ENCODE peak calls at places on chromosomes 13 and 19, in five cellular contexts. One of them, this sample, is unnamed.
A peak's percentile ranks its signal among the peaks of the same experiment; 100 is the strongest.

GRCh38 chr19:1968279-1969175 is 27.6 kb downstream of the CSNK1G2 start:
- DNase-seq in HL-60: no peak
- DNase-seq in non-pigmented ciliary epithelial cell: no peak
- DNase-seq in AG08395: no peak
- DNase-seq in stimulated activated CD4-positive, alpha-beta T cell treated with anti-CD3 and anti-CD28 coated beads, Interleukin-2, amount 100 ng/mL, for 48 hours: no peak
- DNase-seq in this sample: no peak

GRCh38 chr19:49119411-49120324 is at the start of gene PPFIA3:
- DNase-seq in non-pigmented ciliary epithelial cell: no peak
- DNase-seq in HL-60: no peak
- DNase-seq in stimulated activated CD4-positive, alpha-beta T cell treated with anti-CD3 and anti-CD28 coated beads, Interleukin-2, amount 100 ng/mL, for 48 hours: no peak
- DNase-seq in AG08395: peak; percentile 73
- DNase-seq in this sample: peak; percentile 56

GRCh38 chr19:39974377-39975155 is 3.6 kb downstream of the PSMC4 start:
- DNase-seq in stimulated activated CD4-positive, alpha-beta T cell treated with anti-CD3 and anti-CD28 coated beads, Interleukin-2, amount 100 ng/mL, for 48 hours: no peak
- DNase-seq in HL-60: no peak
- DNase-seq in non-pigmented ciliary epithelial cell: no peak
- DNase-seq in AG08395: no peak
- DNase-seq in this sample: no peak

GRCh38 chr19:22617614-22618325 is 16.4 kb upstream of the ZNF492 start:
- DNase-seq in HL-60: no peak
- DNase-seq in stimulated activated CD4-positive, alpha-beta T cell treated with anti-CD3 and anti-CD28 coated beads, Interleukin-2, amount 100 ng/mL, for 48 hours: no peak
- DNase-seq in AG08395: no peak
- DNase-seq in non-pigmented ciliary epithelial cell: no peak
- DNase-seq in this sample: no peak

GRCh38 chr13:44022196-44022595 is 142.5 kb downstream of the LACC1 start:
- DNase-seq in AG08395: no peak
- DNase-seq in HL-60: no peak
- DNase-seq in stimulated activated CD4-positive, alpha-beta T cell treated with anti-CD3 and anti-CD28 coated beads, Interleukin-2, amount 100 ng/mL, for 48 hours: no peak
- DNase-seq in non-pigmented ciliary epithelial cell: no peak
- DNase-seq in this sample: no peak

GRCh38 chr13:75384881-75385707 is 96.9 kb downstream of the TBC1D4 start:
- DNase-seq in HL-60: no peak
- DNase-seq in AG08395: peak; percentile 9
- DNase-seq in stimulated activated CD4-positive, alpha-beta T cell treated with anti-CD3 and anti-CD28 coated beads, Interleukin-2, amount 100 ng/mL, for 48 hours: no peak
- DNase-seq in non-pigmented ciliary epithelial cell: no peak
- DNase-seq in this sample: no peak

GRCh38 chr19:17933414-17934129 is 757 bp downstream of the CCDC124 start:
- DNase-seq in stimulated activated CD4-positive, alpha-beta T cell treated with anti-CD3 and anti-CD28 coated beads, Interleukin-2, amount 100 ng/mL, for 48 hours: no peak
- DNase-seq in non-pigmented ciliary epithelial cell: no peak
- DNase-seq in HL-60: no peak
- DNase-seq in AG08395: peak; percentile 39
- DNase-seq in this sample: peak; percentile 9

GRCh38 chr13:113951246-113951999 is 22.5 kb downstream of the C13orf46 start:
- DNase-seq in HL-60: peak; percentile 72
- DNase-seq in non-pigmented ciliary epithelial cell: no peak
- DNase-seq in stimulated activated CD4-positive, alpha-beta T cell treated with anti-CD3 and anti-CD28 coated beads, Interleukin-2, amount 100 ng/mL, for 48 hours: peak; percentile 51
- DNase-seq in AG08395: peak; percentile 91
- DNase-seq in this sample: peak; percentile 91

GRCh38 chr13:26075498-26075897 is 23.7 kb upstream of the SHISA2 start:
- DNase-seq in stimulated activated CD4-positive, alpha-beta T cell treated with anti-CD3 and anti-CD28 coated beads, Interleukin-2, amount 100 ng/mL, for 48 hours: no peak
- DNase-seq in AG08395: no peak
- DNase-seq in non-pigmented ciliary epithelial cell: no peak
- DNase-seq in HL-60: no peak
- DNase-seq in this sample: no peak

GRCh38 chr19:10173527-10173926 is 21.2 kb downstream of the DNMT1 start:
- DNase-seq in stimulated activated CD4-positive, alpha-beta T cell treated with anti-CD3 and anti-CD28 coated beads, Interleukin-2, amount 100 ng/mL, for 48 hours: no peak
- DNase-seq in HL-60: no peak
- DNase-seq in AG08395: no peak
- DNase-seq in non-pigmented ciliary epithelial cell: no peak
- DNase-seq in this sample: no peak

GRCh38 chr13:23866420-23867026 is 22.7 kb downstream of the MIPEP start:
- DNase-seq in HL-60: no peak
- DNase-seq in stimulated activated CD4-positive, alpha-beta T cell treated with anti-CD3 and anti-CD28 coated beads, Interleukin-2, amount 100 ng/mL, for 48 hours: no peak
- DNase-seq in AG08395: no peak
- DNase-seq in non-pigmented ciliary epithelial cell: no peak
- DNase-seq in this sample: no peak

GRCh38 chr13:27290715-27291114 is 20.1 kb downstream of the RASL11A start:
- DNase-seq in non-pigmented ciliary epithelial cell: no peak
- DNase-seq in stimulated activated CD4-positive, alpha-beta T cell treated with anti-CD3 and anti-CD28 coated beads, Interleukin-2, amount 100 ng/mL, for 48 hours: no peak
- DNase-seq in HL-60: no peak
- DNase-seq in AG08395: no peak
- DNase-seq in this sample: no peak

GRCh38 chr19:34261335-34262109 is 7.2 kb downstream of the GARRE1 start:
- DNase-seq in stimulated activated CD4-positive, alpha-beta T cell treated with anti-CD3 and anti-CD28 coated beads, Interleukin-2, amount 100 ng/mL, for 48 hours: no peak
- DNase-seq in non-pigmented ciliary epithelial cell: no peak
- DNase-seq in HL-60: no peak
- DNase-seq in AG08395: no peak
- DNase-seq in this sample: no peak

GRCh38 chr19:43697295-43697694 is 18.6 kb upstream of the IRGC start:
- DNase-seq in non-pigmented ciliary epithelial cell: no peak
- DNase-seq in AG08395: no peak
- DNase-seq in stimulated activated CD4-positive, alpha-beta T cell treated with anti-CD3 and anti-CD28 coated beads, Interleukin-2, amount 100 ng/mL, for 48 hours: no peak
- DNase-seq in HL-60: no peak
- DNase-seq in this sample: no peak

GRCh38 chr19:32041681-32042292 is 303.6 kb upstream of the ZNF507 start:
- DNase-seq in HL-60: peak; percentile 43
- DNase-seq in AG08395: peak; percentile 42
- DNase-seq in non-pigmented ciliary epithelial cell: no peak
- DNase-seq in stimulated activated CD4-positive, alpha-beta T cell treated with anti-CD3 and anti-CD28 coated beads, Interleukin-2, amount 100 ng/mL, for 48 hours: peak; percentile 21
- DNase-seq in this sample: no peak

GRCh38 chr13:26254583-26255102 is 714 bp downstream of the CDK8 start:
- DNase-seq in non-pigmented ciliary epithelial cell: no peak
- DNase-seq in stimulated activated CD4-positive, alpha-beta T cell treated with anti-CD3 and anti-CD28 coated beads, Interleukin-2, amount 100 ng/mL, for 48 hours: peak; percentile 26
- DNase-seq in AG08395: peak; percentile 43
- DNase-seq in HL-60: peak; percentile 72
- DNase-seq in this sample: peak; percentile 59

GRCh38 chr13:98435356-98435755 is 141.6 kb downstream of the STK24 start:
- DNase-seq in non-pigmented ciliary epithelial cell: no peak
- DNase-seq in stimulated activated CD4-positive, alpha-beta T cell treated with anti-CD3 and anti-CD28 coated beads, Interleukin-2, amount 100 ng/mL, for 48 hours: no peak
- DNase-seq in HL-60: no peak
- DNase-seq in AG08395: no peak
- DNase-seq in this sample: no peak

GRCh38 chr13:101945435-101945834 is 456.4 kb downstream of the FGF14 start:
- DNase-seq in non-pigmented ciliary epithelial cell: no peak
- DNase-seq in stimulated activated CD4-positive, alpha-beta T cell treated with anti-CD3 and anti-CD28 coated beads, Interleukin-2, amount 100 ng/mL, for 48 hours: no peak
- DNase-seq in AG08395: no peak
- DNase-seq in HL-60: no peak
- DNase-seq in this sample: no peak

GRCh38 chr19:9849786-9850185 is 14.7 kb downstream of the PIN1 start:
- DNase-seq in AG08395: no peak
- DNase-seq in HL-60: no peak
- DNase-seq in stimulated activated CD4-positive, alpha-beta T cell treated with anti-CD3 and anti-CD28 coated beads, Interleukin-2, amount 100 ng/mL, for 48 hours: no peak
- DNase-seq in non-pigmented ciliary epithelial cell: no peak
- DNase-seq in this sample: peak; percentile 14

GRCh38 chr13:110835721-110836599 is 78.9 kb downstream of the ANKRD10 start:
- DNase-seq in non-pigmented ciliary epithelial cell: no peak
- DNase-seq in stimulated activated CD4-positive, alpha-beta T cell treated with anti-CD3 and anti-CD28 coated beads, Interleukin-2, amount 100 ng/mL, for 48 hours: no peak
- DNase-seq in HL-60: no peak
- DNase-seq in AG08395: no peak
- DNase-seq in this sample: no peak

GRCh38 chr13:111122631-111123030 is 7.5 kb downstream of the ARHGEF7 start:
- DNase-seq in AG08395: no peak
- DNase-seq in HL-60: no peak
- DNase-seq in non-pigmented ciliary epithelial cell: no peak
- DNase-seq in stimulated activated CD4-positive, alpha-beta T cell treated with anti-CD3 and anti-CD28 coated beads, Interleukin-2, amount 100 ng/mL, for 48 hours: no peak
- DNase-seq in this sample: no peak

GRCh38 chr13:32086791-32087441 is 55.3 kb downstream of the FRY start:
- DNase-seq in non-pigmented ciliary epithelial cell: no peak
- DNase-seq in AG08395: no peak
- DNase-seq in HL-60: no peak
- DNase-seq in stimulated activated CD4-positive, alpha-beta T cell treated with anti-CD3 and anti-CD28 coated beads, Interleukin-2, amount 100 ng/mL, for 48 hours: no peak
- DNase-seq in this sample: no peak

GRCh38 chr13:50290186-50290585 is 274.9 kb downstream of the KCNRG start:
- DNase-seq in HL-60: peak; percentile 69
- DNase-seq in stimulated activated CD4-positive, alpha-beta T cell treated with anti-CD3 and anti-CD28 coated beads, Interleukin-2, amount 100 ng/mL, for 48 hours: no peak
- DNase-seq in non-pigmented ciliary epithelial cell: no peak
- DNase-seq in AG08395: no peak
- DNase-seq in this sample: no peak

GRCh38 chr19:38070573-38070972 is 153.4 kb downstream of the DPF1 start:
- DNase-seq in HL-60: no peak
- DNase-seq in stimulated activated CD4-positive, alpha-beta T cell treated with anti-CD3 and anti-CD28 coated beads, Interleukin-2, amount 100 ng/mL, for 48 hours: no peak
- DNase-seq in non-pigmented ciliary epithelial cell: peak; percentile 47
- DNase-seq in AG08395: no peak
- DNase-seq in this sample: no peak

GRCh38 chr13:110123041-110123809 is 183.7 kb downstream of the COL4A1 start:
- DNase-seq in stimulated activated CD4-positive, alpha-beta T cell treated with anti-CD3 and anti-CD28 coated beads, Interleukin-2, amount 100 ng/mL, for 48 hours: no peak
- DNase-seq in AG08395: no peak
- DNase-seq in non-pigmented ciliary epithelial cell: no peak
- DNase-seq in HL-60: no peak
- DNase-seq in this sample: no peak

GRCh38 chr13:65613004-65613403 is 1617.1 kb downstream of the PCDH9 start:
- DNase-seq in non-pigmented ciliary epithelial cell: no peak
- DNase-seq in stimulated activated CD4-positive, alpha-beta T cell treated with anti-CD3 and anti-CD28 coated beads, Interleukin-2, amount 100 ng/mL, for 48 hours: no peak
- DNase-seq in HL-60: no peak
- DNase-seq in AG08395: no peak
- DNase-seq in this sample: no peak

GRCh38 chr13:22594041-22594440 is 586.7 kb upstream of the SGCG start:
- DNase-seq in stimulated activated CD4-positive, alpha-beta T cell treated with anti-CD3 and anti-CD28 coated beads, Interleukin-2, amount 100 ng/mL, for 48 hours: no peak
- DNase-seq in HL-60: no peak
- DNase-seq in non-pigmented ciliary epithelial cell: no peak
- DNase-seq in AG08395: no peak
- DNase-seq in this sample: no peak

GRCh38 chr19:36685835-36686234 is 1.6 kb upstream of the ZNF567 start:
- DNase-seq in HL-60: peak; percentile 20
- DNase-seq in non-pigmented ciliary epithelial cell: no peak
- DNase-seq in AG08395: no peak
- DNase-seq in stimulated activated CD4-positive, alpha-beta T cell treated with anti-CD3 and anti-CD28 coated beads, Interleukin-2, amount 100 ng/mL, for 48 hours: no peak
- DNase-seq in this sample: no peak

GRCh38 chr13:20828540-20829364 is 55.0 kb upstream of the EEF1AKMT1 start:
- DNase-seq in non-pigmented ciliary epithelial cell: no peak
- DNase-seq in stimulated activated CD4-positive, alpha-beta T cell treated with anti-CD3 and anti-CD28 coated beads, Interleukin-2, amount 100 ng/mL, for 48 hours: no peak
- DNase-seq in AG08395: peak; percentile 41
- DNase-seq in HL-60: peak; percentile 51
- DNase-seq in this sample: peak; percentile 41

GRCh38 chr19:54208784-54209057 is 8.1 kb downstream of the RPS9 start:
- DNase-seq in stimulated activated CD4-positive, alpha-beta T cell treated with anti-CD3 and anti-CD28 coated beads, Interleukin-2, amount 100 ng/mL, for 48 hours: peak; percentile 21
- DNase-seq in HL-60: no peak
- DNase-seq in non-pigmented ciliary epithelial cell: no peak
- DNase-seq in AG08395: no peak
- DNase-seq in this sample: no peak

GRCh38 chr13:110012102-110012739 is 225.8 kb upstream of the IRS2 start:
- DNase-seq in stimulated activated CD4-positive, alpha-beta T cell treated with anti-CD3 and anti-CD28 coated beads, Interleukin-2, amount 100 ng/mL, for 48 hours: no peak
- DNase-seq in AG08395: peak; percentile 88
- DNase-seq in non-pigmented ciliary epithelial cell: peak; percentile 95
- DNase-seq in HL-60: no peak
- DNase-seq in this sample: no peak

GRCh38 chr19:5691205-5691929 is 1.3 kb downstream of the RPL36 start:
- DNase-seq in non-pigmented ciliary epithelial cell: no peak
- DNase-seq in AG08395: peak; percentile 25
- DNase-seq in HL-60: peak; percentile 67
- DNase-seq in stimulated activated CD4-positive, alpha-beta T cell treated with anti-CD3 and anti-CD28 coated beads, Interleukin-2, amount 100 ng/mL, for 48 hours: peak; percentile 55
- DNase-seq in this sample: no peak

GRCh38 chr19:41232686-41233085 is 13.7 kb downstream of the AXL start:
- DNase-seq in non-pigmented ciliary epithelial cell: no peak
- DNase-seq in HL-60: no peak
- DNase-seq in stimulated activated CD4-positive, alpha-beta T cell treated with anti-CD3 and anti-CD28 coated beads, Interleukin-2, amount 100 ng/mL, for 48 hours: no peak
- DNase-seq in AG08395: no peak
- DNase-seq in this sample: no peak

GRCh38 chr13:97627566-97627965 is 193.6 kb downstream of the RAP2A start:
- DNase-seq in AG08395: peak; percentile 76
- DNase-seq in non-pigmented ciliary epithelial cell: peak; percentile 84
- DNase-seq in HL-60: no peak
- DNase-seq in stimulated activated CD4-positive, alpha-beta T cell treated with anti-CD3 and anti-CD28 coated beads, Interleukin-2, amount 100 ng/mL, for 48 hours: no peak
- DNase-seq in this sample: no peak

GRCh38 chr13:106163426-106163825 is 372.0 kb downstream of the EFNB2 start:
- DNase-seq in non-pigmented ciliary epithelial cell: no peak
- DNase-seq in HL-60: no peak
- DNase-seq in AG08395: no peak
- DNase-seq in stimulated activated CD4-positive, alpha-beta T cell treated with anti-CD3 and anti-CD28 coated beads, Interleukin-2, amount 100 ng/mL, for 48 hours: no peak
- DNase-seq in this sample: no peak